ENCODE peak calls at places on chromosomes 12 and 14, in six cellular contexts. E is foreskin fibroblast, I is lower leg skin, Q is psoas muscle, R is heart right ventricle, J is Peyer's patch. L is an unnamed sample.
A peak's percentile ranks its signal among the peaks of the same experiment; 100 is the strongest.

GRCh38 chr14:60757617-60758016 is 23.1 kb downstream of the MNAT1 start:
- DNase-seq in E (peak; percentile 77), I (no peak), Q (no peak), R (no peak), J (no peak), L (no peak)

GRCh38 chr12:108633534-108634224 is at the start of gene SELPLG:
- DNase-seq in E (no peak), I (peak; percentile 93), Q (peak; percentile 78), R (peak; percentile 60), J (peak; percentile 96), L (no peak)

GRCh38 chr14:60632777-60633176 is 16.5 kb downstream of the SIX1 start:
- DNase-seq in E (no peak), I (no peak), Q (no peak), R (no peak), J (no peak), L (no peak)

GRCh38 chr12:96606646-96607045 is 117.3 kb downstream of the CFAP54 start:
- DNase-seq in E (no peak), I (no peak), Q (no peak), R (no peak), J (no peak), L (no peak)

GRCh38 chr12:62784576-62784975 is 150.4 kb downstream of the PPM1H start:
- DNase-seq in E (no peak), I (no peak), Q (no peak), R (no peak), J (no peak), L (no peak)

GRCh38 chr12:607541-608001 is 55.7 kb downstream of the NINJ2 start:
- DNase-seq in E (no peak), I (no peak), Q (peak; percentile 61), R (peak; percentile 91), J (no peak), L (no peak)

GRCh38 chr14:59314019-59314608 is 125.6 kb downstream of the DAAM1 start:
- DNase-seq in E (no peak), I (no peak), Q (no peak), R (no peak), J (no peak), L (no peak)

GRCh38 chr12:70011353-70011752 is 186.3 kb downstream of the MYRFL start:
- DNase-seq in E (no peak), I (no peak), Q (no peak), R (no peak), J (no peak), L (no peak)

GRCh38 chr12:101775814-101776213 is 36.6 kb upstream of the SYCP3 start:
- DNase-seq in E (no peak), I (no peak), Q (no peak), R (no peak), J (no peak), L (no peak)

GRCh38 chr12:81757731-81758325 is 1.3 kb downstream of the PPFIA2 start:
- DNase-seq in E (no peak), I (no peak), Q (no peak), R (no peak), J (no peak), L (no peak)

GRCh38 chr14:81315344-81315743 is 84.8 kb downstream of the STON2 start:
- DNase-seq in E (no peak), I (no peak), Q (no peak), R (no peak), J (no peak), L (no peak)

GRCh38 chr12:112162261-112162790 is 37.0 kb downstream of the TRAFD1 start:
- DNase-seq in E (no peak), I (no peak), Q (no peak), R (no peak), J (no peak), L (no peak)

GRCh38 chr14:23284654-23285529 is 1.0 kb downstream of the HOMEZ start:
- DNase-seq in E (no peak), I (no peak), Q (no peak), R (no peak), J (no peak), L (no peak)

GRCh38 chr12:113133036-113133435 is 2.5 kb downstream of the RASAL1 start:
- DNase-seq in E (no peak), I (no peak), Q (no peak), R (no peak), J (no peak), L (no peak)

GRCh38 chr12:101599311-101599710 is 4.5 kb downstream of the MYBPC1 start:
- DNase-seq in E (no peak), I (no peak), Q (no peak), R (no peak), J (no peak), L (no peak)

GRCh38 chr12:57776247-57776587 is 3.8 kb downstream of the EEF1AKMT3 start:
- DNase-seq in E (no peak), I (no peak), Q (no peak), R (no peak), J (peak; percentile 2), L (no peak)

GRCh38 chr12:57777367-57777766 is 5.0 kb downstream of the EEF1AKMT3 start:
- DNase-seq in E (no peak), I (no peak), Q (no peak), R (no peak), J (peak; percentile 36), L (no peak)

GRCh38 chr12:57775044-57775443 is 2.6 kb downstream of the EEF1AKMT3 start:
- DNase-seq in E (no peak), I (no peak), Q (no peak), R (no peak), J (no peak), L (no peak)

GRCh38 chr12:57772429-57773322 is at the start of gene EEF1AKMT3:
- DNase-seq in E (peak; percentile 51), I (peak; percentile 94), Q (peak; percentile 73), R (peak; percentile 73), J (peak; percentile 81), L (no peak)

GRCh38 chr12:57775563-57776246 is 3.3 kb downstream of the EEF1AKMT3 start:
- DNase-seq in E (no peak), I (no peak), Q (no peak), R (no peak), J (peak; percentile 30), L (no peak)
- TF ChIP-seq CTCF in E (no peak), I (no peak), Q (no peak), R (no peak), J (no peak), L (no peak)

DNA sequence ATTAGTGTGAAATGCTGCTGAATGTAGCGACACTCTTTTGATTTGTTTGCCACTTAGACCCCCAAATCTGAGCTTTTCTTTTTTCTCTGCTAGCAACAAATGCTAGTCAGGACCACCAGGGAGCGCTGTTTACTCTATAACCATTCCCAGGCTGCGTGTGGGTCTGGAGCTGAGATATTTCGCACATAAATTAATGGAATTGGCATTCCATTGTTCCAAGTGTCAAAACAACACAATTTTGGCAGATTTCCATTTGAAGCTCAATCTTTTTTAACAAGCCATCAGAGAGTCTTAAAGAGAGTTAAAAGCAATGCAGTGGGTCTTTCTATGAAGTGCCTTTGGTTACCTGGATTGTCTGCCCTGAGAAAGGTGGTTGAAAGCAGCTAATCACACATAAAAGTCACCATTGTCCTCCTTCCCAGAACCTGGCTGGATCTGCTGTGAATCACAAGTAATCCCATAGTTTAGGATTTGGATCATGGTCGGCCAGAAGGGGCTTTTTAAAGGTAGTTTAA is 7.4 kb upstream of the TMEM132C start:
- DNase-seq in E (no peak), I (no peak), Q (no peak), R (no peak), J (no peak), L (peak; percentile 54)
- TF ChIP-seq CTCF in E (peak; percentile 16), I (no peak), Q (peak; percentile 38), R (peak; percentile 69), J (peak; percentile 52), L (peak; percentile 79)

GRCh38 chr12:52812073-52812400 is 1.9 kb downstream of the KRT4 start:
- DNase-seq in E (no peak), I (no peak), Q (no peak), R (no peak), J (no peak), L (no peak)

GRCh38 chr12:52813885-52814709 is at the start of gene KRT4:
- DNase-seq in E (no peak), I (no peak), Q (no peak), R (no peak), J (no peak), L (no peak)

GRCh38 chr12:52812749-52813148 is 1.2 kb downstream of the KRT4 start:
- DNase-seq in E (no peak), I (no peak), Q (no peak), R (no peak), J (no peak), L (no peak)

GRCh38 chr12:52814710-52815155 is 817 bp upstream of the KRT4 start:
- DNase-seq in E (no peak), I (no peak), Q (no peak), R (no peak), J (no peak), L (no peak)

DNA sequence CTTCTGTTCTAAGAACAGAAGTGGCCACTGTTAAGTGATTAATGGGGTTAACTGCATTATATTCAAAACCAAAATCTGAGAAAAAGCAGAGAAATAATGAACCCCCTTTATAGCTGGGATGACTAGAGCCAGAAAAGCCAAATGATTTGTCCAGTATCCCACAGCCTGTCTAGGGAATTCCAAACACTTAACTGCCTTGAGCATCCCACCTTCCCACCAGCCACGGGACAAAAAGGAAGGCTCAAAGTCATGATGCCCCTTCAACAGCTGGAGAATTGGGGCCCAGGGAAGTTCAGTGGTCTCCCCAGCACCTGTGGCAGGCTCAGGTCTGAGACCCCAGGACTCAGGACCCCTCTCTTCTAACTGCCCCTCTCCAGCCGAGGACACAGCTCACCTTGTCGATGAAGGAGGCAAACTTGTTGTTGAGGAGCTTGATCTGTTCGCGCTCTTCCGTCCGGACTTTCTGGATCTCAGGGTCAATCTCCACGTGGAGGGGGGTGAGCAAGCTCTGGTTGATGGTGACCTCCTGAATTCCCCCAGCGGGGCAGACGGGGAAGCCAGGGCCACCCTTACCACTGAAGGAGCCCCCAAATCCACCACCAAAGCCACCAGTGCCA is 605 bp downstream of the KRT4 start:
- DNase-seq in E (no peak), I (no peak), Q (no peak), R (no peak), J (no peak), L (no peak)
- TF ChIP-seq CTCF in E (no peak), I (no peak), Q (no peak), R (no peak), J (no peak), L (no peak)

GRCh38 chr14:93858896-93859295 is 68.2 kb upstream of the FAM181A start:
- DNase-seq in E (no peak), I (no peak), Q (no peak), R (no peak), J (no peak), L (no peak)

GRCh38 chr14:93859957-93860356 is 67.2 kb upstream of the FAM181A start:
- DNase-seq in E (no peak), I (no peak), Q (peak; percentile 78), R (no peak), J (no peak), L (no peak)

GRCh38 chr14:93861846-93862641 is 65.1 kb upstream of the FAM181A start:
- DNase-seq in E (no peak), I (peak; percentile 36), Q (no peak), R (no peak), J (no peak), L (no peak)

GRCh38 chr14:93857081-93857480 is 68.8 kb upstream of the PRIMA1 start:
- DNase-seq in E (no peak), I (no peak), Q (no peak), R (no peak), J (no peak), L (no peak)

DNA sequence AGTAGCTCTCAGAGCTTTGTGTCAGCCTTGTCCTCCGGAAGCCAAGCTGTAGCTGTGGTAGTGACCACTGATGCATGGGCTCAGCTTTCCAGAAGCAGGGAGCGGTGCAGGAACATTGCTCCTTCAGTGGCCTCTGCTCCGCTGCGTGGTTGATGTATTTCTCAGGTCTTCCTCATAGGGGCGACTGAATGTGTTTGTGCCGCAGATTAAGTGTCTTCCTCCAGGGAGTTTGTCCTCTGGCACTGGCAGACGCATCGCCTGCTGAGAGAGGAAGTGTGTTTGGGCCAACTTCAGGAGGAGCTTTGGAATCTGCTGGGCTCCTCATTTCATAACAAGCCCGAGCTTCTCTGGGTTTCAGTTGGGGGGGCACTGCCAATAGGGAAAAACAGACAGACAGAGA is 69.2 kb upstream of the PRIMA1 start:
- DNase-seq in E (no peak), I (no peak), Q (no peak), R (no peak), J (no peak), L (no peak)
- TF ChIP-seq CTCF in E (no peak), I (no peak), Q (no peak), R (no peak), J (no peak), L (no peak)

L was measured in mesothelial cell of epicardium.